ENCODE peak calls at places on chromosomes 7 and 10, in eight cellular contexts. One of them, this sample, is unnamed.

GRCh38 chr10:111648046-111648445 is 535.5 kb downstream of the GPAM start:
- DNase-seq in H54: no peak
- DNase-seq in activated T-helper 1 cell treated with anti-CD3 and anti-CD28 coated beads, Interleukin-12 subunit alpha, Interleukin-12 subunit beta, Interleukin-2, Interleukin-4 antibody, amounts not matched to agents 30 ng/mL and 10 ng/mL and 1 ng/mL, durations not matched to agents 14 hours and 24 hours and 36 hours: no peak
- DNase-seq in fibroblast of the aortic adventitia: peak
- DNase-seq in left cardiac atrium: no peak
- DNase-seq in coronary artery: no peak
- DNase-seq in stimulated activated CD4-positive, alpha-beta T cell treated with anti-CD3 and anti-CD28 coated beads, Interleukin-12 subunit alpha, Interleukin-12 subunit beta, amount 100 ng/mL, for 48 hours: no peak
- DNase-seq in sciatic nerve: no peak
- DNase-seq in this sample: no peak

GRCh38 chr10:30784521-30784895 is 155.0 kb upstream of the LYZL2 start:
- DNase-seq in activated T-helper 1 cell treated with anti-CD3 and anti-CD28 coated beads, Interleukin-12 subunit alpha, Interleukin-12 subunit beta, Interleukin-2, Interleukin-4 antibody, amounts not matched to agents 30 ng/mL and 10 ng/mL and 1 ng/mL, durations not matched to agents 14 hours and 24 hours and 36 hours: no peak
- DNase-seq in sciatic nerve: no peak
- DNase-seq in stimulated activated CD4-positive, alpha-beta T cell treated with anti-CD3 and anti-CD28 coated beads, Interleukin-12 subunit alpha, Interleukin-12 subunit beta, amount 100 ng/mL, for 48 hours: no peak
- DNase-seq in left cardiac atrium: no peak
- DNase-seq in coronary artery: no peak
- DNase-seq in fibroblast of the aortic adventitia: peak
- DNase-seq in H54: no peak
- DNase-seq in this sample: no peak

GRCh38 chr7:54069843-54070242 is 472.3 kb upstream of the VSTM2A start:
- DNase-seq in activated T-helper 1 cell treated with anti-CD3 and anti-CD28 coated beads, Interleukin-12 subunit alpha, Interleukin-12 subunit beta, Interleukin-2, Interleukin-4 antibody, amounts not matched to agents 30 ng/mL and 10 ng/mL and 1 ng/mL, durations not matched to agents 14 hours and 24 hours and 36 hours: no peak
- DNase-seq in sciatic nerve: no peak
- DNase-seq in fibroblast of the aortic adventitia: no peak
- DNase-seq in coronary artery: no peak
- DNase-seq in H54: no peak
- DNase-seq in left cardiac atrium: no peak
- DNase-seq in stimulated activated CD4-positive, alpha-beta T cell treated with anti-CD3 and anti-CD28 coated beads, Interleukin-12 subunit alpha, Interleukin-12 subunit beta, amount 100 ng/mL, for 48 hours: no peak
- DNase-seq in this sample: no peak

GRCh38 chr10:88908194-88908593 is 28.1 kb downstream of the STAMBPL1 start:
- DNase-seq in left cardiac atrium: no peak
- DNase-seq in coronary artery: no peak
- DNase-seq in stimulated activated CD4-positive, alpha-beta T cell treated with anti-CD3 and anti-CD28 coated beads, Interleukin-12 subunit alpha, Interleukin-12 subunit beta, amount 100 ng/mL, for 48 hours: no peak
- DNase-seq in fibroblast of the aortic adventitia: no peak
- DNase-seq in sciatic nerve: no peak
- DNase-seq in H54: no peak
- DNase-seq in activated T-helper 1 cell treated with anti-CD3 and anti-CD28 coated beads, Interleukin-12 subunit alpha, Interleukin-12 subunit beta, Interleukin-2, Interleukin-4 antibody, amounts not matched to agents 30 ng/mL and 10 ng/mL and 1 ng/mL, durations not matched to agents 14 hours and 24 hours and 36 hours: no peak
- DNase-seq in this sample: no peak

GRCh38 chr7:5424689-5425506 is 1.3 kb upstream of the TNRC18 start:
- DNase-seq in sciatic nerve: peak
- DNase-seq in left cardiac atrium: peak
- DNase-seq in stimulated activated CD4-positive, alpha-beta T cell treated with anti-CD3 and anti-CD28 coated beads, Interleukin-12 subunit alpha, Interleukin-12 subunit beta, amount 100 ng/mL, for 48 hours: no peak
- DNase-seq in activated T-helper 1 cell treated with anti-CD3 and anti-CD28 coated beads, Interleukin-12 subunit alpha, Interleukin-12 subunit beta, Interleukin-2, Interleukin-4 antibody, amounts not matched to agents 30 ng/mL and 10 ng/mL and 1 ng/mL, durations not matched to agents 14 hours and 24 hours and 36 hours: no peak
- DNase-seq in H54: no peak
- DNase-seq in fibroblast of the aortic adventitia: peak
- DNase-seq in coronary artery: no peak
- DNase-seq in this sample: peak

GRCh38 chr7:16998481-16999051 is 116.8 kb upstream of the AGR3 start:
- DNase-seq in H54: no peak
- DNase-seq in coronary artery: no peak
- DNase-seq in activated T-helper 1 cell treated with anti-CD3 and anti-CD28 coated beads, Interleukin-12 subunit alpha, Interleukin-12 subunit beta, Interleukin-2, Interleukin-4 antibody, amounts not matched to agents 30 ng/mL and 10 ng/mL and 1 ng/mL, durations not matched to agents 14 hours and 24 hours and 36 hours: no peak
- DNase-seq in fibroblast of the aortic adventitia: no peak
- DNase-seq in left cardiac atrium: no peak
- DNase-seq in sciatic nerve: no peak
- DNase-seq in stimulated activated CD4-positive, alpha-beta T cell treated with anti-CD3 and anti-CD28 coated beads, Interleukin-12 subunit alpha, Interleukin-12 subunit beta, amount 100 ng/mL, for 48 hours: no peak
- DNase-seq in this sample: no peak

GRCh38 chr10:7810443-7810842 is 7.9 kb upstream of the TAF3 start:
- DNase-seq in stimulated activated CD4-positive, alpha-beta T cell treated with anti-CD3 and anti-CD28 coated beads, Interleukin-12 subunit alpha, Interleukin-12 subunit beta, amount 100 ng/mL, for 48 hours: no peak
- DNase-seq in H54: no peak
- DNase-seq in fibroblast of the aortic adventitia: no peak
- DNase-seq in coronary artery: no peak
- DNase-seq in sciatic nerve: no peak
- DNase-seq in activated T-helper 1 cell treated with anti-CD3 and anti-CD28 coated beads, Interleukin-12 subunit alpha, Interleukin-12 subunit beta, Interleukin-2, Interleukin-4 antibody, amounts not matched to agents 30 ng/mL and 10 ng/mL and 1 ng/mL, durations not matched to agents 14 hours and 24 hours and 36 hours: no peak
- DNase-seq in left cardiac atrium: no peak
- DNase-seq in this sample: no peak

GRCh38 chr10:105837951-105838350 is 1196.9 kb downstream of the SORCS3 start:
- DNase-seq in coronary artery: no peak
- DNase-seq in H54: peak
- DNase-seq in fibroblast of the aortic adventitia: peak
- DNase-seq in sciatic nerve: no peak
- DNase-seq in activated T-helper 1 cell treated with anti-CD3 and anti-CD28 coated beads, Interleukin-12 subunit alpha, Interleukin-12 subunit beta, Interleukin-2, Interleukin-4 antibody, amounts not matched to agents 30 ng/mL and 10 ng/mL and 1 ng/mL, durations not matched to agents 14 hours and 24 hours and 36 hours: no peak
- DNase-seq in left cardiac atrium: no peak
- DNase-seq in stimulated activated CD4-positive, alpha-beta T cell treated with anti-CD3 and anti-CD28 coated beads, Interleukin-12 subunit alpha, Interleukin-12 subunit beta, amount 100 ng/mL, for 48 hours: no peak
- DNase-seq in this sample: no peak

GRCh38 chr10:71397340-71398212 is 856 bp downstream of the CDH23 start:
- DNase-seq in H54: no peak
- DNase-seq in coronary artery: peak
- DNase-seq in fibroblast of the aortic adventitia: no peak
- DNase-seq in stimulated activated CD4-positive, alpha-beta T cell treated with anti-CD3 and anti-CD28 coated beads, Interleukin-12 subunit alpha, Interleukin-12 subunit beta, amount 100 ng/mL, for 48 hours: no peak
- DNase-seq in left cardiac atrium: no peak
- DNase-seq in activated T-helper 1 cell treated with anti-CD3 and anti-CD28 coated beads, Interleukin-12 subunit alpha, Interleukin-12 subunit beta, Interleukin-2, Interleukin-4 antibody, amounts not matched to agents 30 ng/mL and 10 ng/mL and 1 ng/mL, durations not matched to agents 14 hours and 24 hours and 36 hours: no peak
- DNase-seq in sciatic nerve: peak
- DNase-seq in this sample: no peak

GRCh38 chr10:108899686-108900085 is 1023.6 kb downstream of the XPNPEP1 start:
- DNase-seq in coronary artery: no peak
- DNase-seq in fibroblast of the aortic adventitia: no peak
- DNase-seq in H54: no peak
- DNase-seq in sciatic nerve: no peak
- DNase-seq in left cardiac atrium: no peak
- DNase-seq in stimulated activated CD4-positive, alpha-beta T cell treated with anti-CD3 and anti-CD28 coated beads, Interleukin-12 subunit alpha, Interleukin-12 subunit beta, amount 100 ng/mL, for 48 hours: no peak
- DNase-seq in activated T-helper 1 cell treated with anti-CD3 and anti-CD28 coated beads, Interleukin-12 subunit alpha, Interleukin-12 subunit beta, Interleukin-2, Interleukin-4 antibody, amounts not matched to agents 30 ng/mL and 10 ng/mL and 1 ng/mL, durations not matched to agents 14 hours and 24 hours and 36 hours: no peak
- DNase-seq in this sample: no peak

GRCh38 chr7:71548746-71549145 is 416.8 kb downstream of the GALNT17 start:
- DNase-seq in H54: no peak
- DNase-seq in sciatic nerve: no peak
- DNase-seq in coronary artery: no peak
- DNase-seq in stimulated activated CD4-positive, alpha-beta T cell treated with anti-CD3 and anti-CD28 coated beads, Interleukin-12 subunit alpha, Interleukin-12 subunit beta, amount 100 ng/mL, for 48 hours: no peak
- DNase-seq in fibroblast of the aortic adventitia: no peak
- DNase-seq in activated T-helper 1 cell treated with anti-CD3 and anti-CD28 coated beads, Interleukin-12 subunit alpha, Interleukin-12 subunit beta, Interleukin-2, Interleukin-4 antibody, amounts not matched to agents 30 ng/mL and 10 ng/mL and 1 ng/mL, durations not matched to agents 14 hours and 24 hours and 36 hours: no peak
- DNase-seq in left cardiac atrium: no peak
- DNase-seq in this sample: no peak

GRCh38 chr10:60549686-60550085 is 160.0 kb upstream of the ANK3 start:
- DNase-seq in fibroblast of the aortic adventitia: peak
- DNase-seq in activated T-helper 1 cell treated with anti-CD3 and anti-CD28 coated beads, Interleukin-12 subunit alpha, Interleukin-12 subunit beta, Interleukin-2, Interleukin-4 antibody, amounts not matched to agents 30 ng/mL and 10 ng/mL and 1 ng/mL, durations not matched to agents 14 hours and 24 hours and 36 hours: no peak
- DNase-seq in H54: no peak
- DNase-seq in coronary artery: no peak
- DNase-seq in sciatic nerve: no peak
- DNase-seq in stimulated activated CD4-positive, alpha-beta T cell treated with anti-CD3 and anti-CD28 coated beads, Interleukin-12 subunit alpha, Interleukin-12 subunit beta, amount 100 ng/mL, for 48 hours: no peak
- DNase-seq in left cardiac atrium: no peak
- DNase-seq in this sample: peak

GRCh38 chr7:8765374-8765773 is 332.0 kb downstream of the NXPH1 start:
- DNase-seq in coronary artery: no peak
- DNase-seq in activated T-helper 1 cell treated with anti-CD3 and anti-CD28 coated beads, Interleukin-12 subunit alpha, Interleukin-12 subunit beta, Interleukin-2, Interleukin-4 antibody, amounts not matched to agents 30 ng/mL and 10 ng/mL and 1 ng/mL, durations not matched to agents 14 hours and 24 hours and 36 hours: no peak
- DNase-seq in stimulated activated CD4-positive, alpha-beta T cell treated with anti-CD3 and anti-CD28 coated beads, Interleukin-12 subunit alpha, Interleukin-12 subunit beta, amount 100 ng/mL, for 48 hours: no peak
- DNase-seq in sciatic nerve: no peak
- DNase-seq in left cardiac atrium: no peak
- DNase-seq in H54: no peak
- DNase-seq in fibroblast of the aortic adventitia: no peak
- DNase-seq in this sample: no peak

GRCh38 chr7:86926732-86927131 is 132.7 kb downstream of the ELAPOR2 start:
- DNase-seq in sciatic nerve: no peak
- DNase-seq in fibroblast of the aortic adventitia: peak
- DNase-seq in activated T-helper 1 cell treated with anti-CD3 and anti-CD28 coated beads, Interleukin-12 subunit alpha, Interleukin-12 subunit beta, Interleukin-2, Interleukin-4 antibody, amounts not matched to agents 30 ng/mL and 10 ng/mL and 1 ng/mL, durations not matched to agents 14 hours and 24 hours and 36 hours: no peak
- DNase-seq in stimulated activated CD4-positive, alpha-beta T cell treated with anti-CD3 and anti-CD28 coated beads, Interleukin-12 subunit alpha, Interleukin-12 subunit beta, amount 100 ng/mL, for 48 hours: no peak
- DNase-seq in left cardiac atrium: no peak
- DNase-seq in coronary artery: no peak
- DNase-seq in H54: no peak
- DNase-seq in this sample: peak

GRCh38 chr10:16192337-16192736 is 244.5 kb upstream of the PTER start:
- DNase-seq in coronary artery: no peak
- DNase-seq in fibroblast of the aortic adventitia: no peak
- DNase-seq in H54: no peak
- DNase-seq in activated T-helper 1 cell treated with anti-CD3 and anti-CD28 coated beads, Interleukin-12 subunit alpha, Interleukin-12 subunit beta, Interleukin-2, Interleukin-4 antibody, amounts not matched to agents 30 ng/mL and 10 ng/mL and 1 ng/mL, durations not matched to agents 14 hours and 24 hours and 36 hours: no peak
- DNase-seq in left cardiac atrium: no peak
- DNase-seq in sciatic nerve: no peak
- DNase-seq in stimulated activated CD4-positive, alpha-beta T cell treated with anti-CD3 and anti-CD28 coated beads, Interleukin-12 subunit alpha, Interleukin-12 subunit beta, amount 100 ng/mL, for 48 hours: no peak
- DNase-seq in this sample: no peak

GRCh38 chr7:48091506-48092433 is 2.7 kb downstream of the UPP1 start:
- DNase-seq in fibroblast of the aortic adventitia: no peak
- DNase-seq in coronary artery: no peak
- DNase-seq in activated T-helper 1 cell treated with anti-CD3 and anti-CD28 coated beads, Interleukin-12 subunit alpha, Interleukin-12 subunit beta, Interleukin-2, Interleukin-4 antibody, amounts not matched to agents 30 ng/mL and 10 ng/mL and 1 ng/mL, durations not matched to agents 14 hours and 24 hours and 36 hours: no peak
- DNase-seq in sciatic nerve: no peak
- DNase-seq in stimulated activated CD4-positive, alpha-beta T cell treated with anti-CD3 and anti-CD28 coated beads, Interleukin-12 subunit alpha, Interleukin-12 subunit beta, amount 100 ng/mL, for 48 hours: no peak
- DNase-seq in left cardiac atrium: no peak
- DNase-seq in H54: no peak
- DNase-seq in this sample: no peak

GRCh38 chr7:150330211-150330885 is 7.0 kb upstream of the ACTR3C start:
- DNase-seq in fibroblast of the aortic adventitia: no peak
- DNase-seq in stimulated activated CD4-positive, alpha-beta T cell treated with anti-CD3 and anti-CD28 coated beads, Interleukin-12 subunit alpha, Interleukin-12 subunit beta, amount 100 ng/mL, for 48 hours: no peak
- DNase-seq in sciatic nerve: peak
- DNase-seq in left cardiac atrium: no peak
- DNase-seq in activated T-helper 1 cell treated with anti-CD3 and anti-CD28 coated beads, Interleukin-12 subunit alpha, Interleukin-12 subunit beta, Interleukin-2, Interleukin-4 antibody, amounts not matched to agents 30 ng/mL and 10 ng/mL and 1 ng/mL, durations not matched to agents 14 hours and 24 hours and 36 hours: no peak
- DNase-seq in H54: no peak
- DNase-seq in coronary artery: no peak
- DNase-seq in this sample: no peak

GRCh38 chr7:142964502-142965246 is 2.5 kb upstream of the KEL start:
- DNase-seq in left cardiac atrium: no peak
- DNase-seq in H54: no peak
- DNase-seq in coronary artery: no peak
- DNase-seq in stimulated activated CD4-positive, alpha-beta T cell treated with anti-CD3 and anti-CD28 coated beads, Interleukin-12 subunit alpha, Interleukin-12 subunit beta, amount 100 ng/mL, for 48 hours: no peak
- DNase-seq in fibroblast of the aortic adventitia: peak
- DNase-seq in activated T-helper 1 cell treated with anti-CD3 and anti-CD28 coated beads, Interleukin-12 subunit alpha, Interleukin-12 subunit beta, Interleukin-2, Interleukin-4 antibody, amounts not matched to agents 30 ng/mL and 10 ng/mL and 1 ng/mL, durations not matched to agents 14 hours and 24 hours and 36 hours: no peak
- DNase-seq in sciatic nerve: no peak
- DNase-seq in this sample: no peak

GRCh38 chr10:132417957-132418441 is 21.0 kb downstream of the PWWP2B start:
- DNase-seq in activated T-helper 1 cell treated with anti-CD3 and anti-CD28 coated beads, Interleukin-12 subunit alpha, Interleukin-12 subunit beta, Interleukin-2, Interleukin-4 antibody, amounts not matched to agents 30 ng/mL and 10 ng/mL and 1 ng/mL, durations not matched to agents 14 hours and 24 hours and 36 hours: no peak
- DNase-seq in coronary artery: no peak
- DNase-seq in fibroblast of the aortic adventitia: no peak
- DNase-seq in H54: no peak
- DNase-seq in stimulated activated CD4-positive, alpha-beta T cell treated with anti-CD3 and anti-CD28 coated beads, Interleukin-12 subunit alpha, Interleukin-12 subunit beta, amount 100 ng/mL, for 48 hours: no peak
- DNase-seq in left cardiac atrium: no peak
- DNase-seq in sciatic nerve: no peak
- DNase-seq in this sample: no peak

GRCh38 chr7:47458486-47458885 is 123.4 kb downstream of the TNS3 start:
- DNase-seq in activated T-helper 1 cell treated with anti-CD3 and anti-CD28 coated beads, Interleukin-12 subunit alpha, Interleukin-12 subunit beta, Interleukin-2, Interleukin-4 antibody, amounts not matched to agents 30 ng/mL and 10 ng/mL and 1 ng/mL, durations not matched to agents 14 hours and 24 hours and 36 hours: no peak
- DNase-seq in coronary artery: no peak
- DNase-seq in fibroblast of the aortic adventitia: no peak
- DNase-seq in stimulated activated CD4-positive, alpha-beta T cell treated with anti-CD3 and anti-CD28 coated beads, Interleukin-12 subunit alpha, Interleukin-12 subunit beta, amount 100 ng/mL, for 48 hours: no peak
- DNase-seq in left cardiac atrium: no peak
- DNase-seq in sciatic nerve: no peak
- DNase-seq in H54: no peak
- DNase-seq in this sample: no peak

GRCh38 chr10:102407641-102407943 is 11.0 kb downstream of the PSD start:
- DNase-seq in stimulated activated CD4-positive, alpha-beta T cell treated with anti-CD3 and anti-CD28 coated beads, Interleukin-12 subunit alpha, Interleukin-12 subunit beta, amount 100 ng/mL, for 48 hours: no peak
- DNase-seq in sciatic nerve: no peak
- DNase-seq in H54: no peak
- DNase-seq in coronary artery: no peak
- DNase-seq in left cardiac atrium: no peak
- DNase-seq in activated T-helper 1 cell treated with anti-CD3 and anti-CD28 coated beads, Interleukin-12 subunit alpha, Interleukin-12 subunit beta, Interleukin-2, Interleukin-4 antibody, amounts not matched to agents 30 ng/mL and 10 ng/mL and 1 ng/mL, durations not matched to agents 14 hours and 24 hours and 36 hours: no peak
- DNase-seq in fibroblast of the aortic adventitia: no peak
- DNase-seq in this sample: no peak

GRCh38 chr10:95326396-95326795 is 35.6 kb upstream of the PDLIM1 start:
- DNase-seq in coronary artery: no peak
- DNase-seq in stimulated activated CD4-positive, alpha-beta T cell treated with anti-CD3 and anti-CD28 coated beads, Interleukin-12 subunit alpha, Interleukin-12 subunit beta, amount 100 ng/mL, for 48 hours: no peak
- DNase-seq in fibroblast of the aortic adventitia: no peak
- DNase-seq in activated T-helper 1 cell treated with anti-CD3 and anti-CD28 coated beads, Interleukin-12 subunit alpha, Interleukin-12 subunit beta, Interleukin-2, Interleukin-4 antibody, amounts not matched to agents 30 ng/mL and 10 ng/mL and 1 ng/mL, durations not matched to agents 14 hours and 24 hours and 36 hours: no peak
- DNase-seq in H54: no peak
- DNase-seq in left cardiac atrium: no peak
- DNase-seq in sciatic nerve: no peak
- DNase-seq in this sample: no peak

GRCh38 chr7:46396501-46396900 is 475.4 kb upstream of the IGFBP3 start:
- DNase-seq in stimulated activated CD4-positive, alpha-beta T cell treated with anti-CD3 and anti-CD28 coated beads, Interleukin-12 subunit alpha, Interleukin-12 subunit beta, amount 100 ng/mL, for 48 hours: no peak
- DNase-seq in left cardiac atrium: no peak
- DNase-seq in fibroblast of the aortic adventitia: no peak
- DNase-seq in H54: no peak
- DNase-seq in coronary artery: no peak
- DNase-seq in sciatic nerve: no peak
- DNase-seq in activated T-helper 1 cell treated with anti-CD3 and anti-CD28 coated beads, Interleukin-12 subunit alpha, Interleukin-12 subunit beta, Interleukin-2, Interleukin-4 antibody, amounts not matched to agents 30 ng/mL and 10 ng/mL and 1 ng/mL, durations not matched to agents 14 hours and 24 hours and 36 hours: no peak
- DNase-seq in this sample: no peak

GRCh38 chr10:87927091-87927490 is 63.7 kb downstream of the PTEN start:
- DNase-seq in activated T-helper 1 cell treated with anti-CD3 and anti-CD28 coated beads, Interleukin-12 subunit alpha, Interleukin-12 subunit beta, Interleukin-2, Interleukin-4 antibody, amounts not matched to agents 30 ng/mL and 10 ng/mL and 1 ng/mL, durations not matched to agents 14 hours and 24 hours and 36 hours: no peak
- DNase-seq in stimulated activated CD4-positive, alpha-beta T cell treated with anti-CD3 and anti-CD28 coated beads, Interleukin-12 subunit alpha, Interleukin-12 subunit beta, amount 100 ng/mL, for 48 hours: no peak
- DNase-seq in left cardiac atrium: no peak
- DNase-seq in coronary artery: no peak
- DNase-seq in fibroblast of the aortic adventitia: peak
- DNase-seq in sciatic nerve: no peak
- DNase-seq in H54: no peak
- DNase-seq in this sample: no peak

GRCh38 chr7:50502947-50503346 is 52.8 kb upstream of the FIGNL1 start:
- DNase-seq in fibroblast of the aortic adventitia: no peak
- DNase-seq in activated T-helper 1 cell treated with anti-CD3 and anti-CD28 coated beads, Interleukin-12 subunit alpha, Interleukin-12 subunit beta, Interleukin-2, Interleukin-4 antibody, amounts not matched to agents 30 ng/mL and 10 ng/mL and 1 ng/mL, durations not matched to agents 14 hours and 24 hours and 36 hours: no peak
- DNase-seq in left cardiac atrium: no peak
- DNase-seq in sciatic nerve: no peak
- DNase-seq in stimulated activated CD4-positive, alpha-beta T cell treated with anti-CD3 and anti-CD28 coated beads, Interleukin-12 subunit alpha, Interleukin-12 subunit beta, amount 100 ng/mL, for 48 hours: no peak
- DNase-seq in coronary artery: no peak
- DNase-seq in H54: no peak
- DNase-seq in this sample: no peak

GRCh38 chr7:36683695-36684357 is 40.5 kb downstream of the AOAH start:
- DNase-seq in activated T-helper 1 cell treated with anti-CD3 and anti-CD28 coated beads, Interleukin-12 subunit alpha, Interleukin-12 subunit beta, Interleukin-2, Interleukin-4 antibody, amounts not matched to agents 30 ng/mL and 10 ng/mL and 1 ng/mL, durations not matched to agents 14 hours and 24 hours and 36 hours: no peak
- DNase-seq in stimulated activated CD4-positive, alpha-beta T cell treated with anti-CD3 and anti-CD28 coated beads, Interleukin-12 subunit alpha, Interleukin-12 subunit beta, amount 100 ng/mL, for 48 hours: no peak
- DNase-seq in H54: no peak
- DNase-seq in sciatic nerve: no peak
- DNase-seq in left cardiac atrium: no peak
- DNase-seq in coronary artery: no peak
- DNase-seq in fibroblast of the aortic adventitia: peak
- DNase-seq in this sample: no peak

GRCh38 chr7:5222861-5223411 is 32.9 kb downstream of the WIPI2 start:
- DNase-seq in left cardiac atrium: peak
- DNase-seq in fibroblast of the aortic adventitia: no peak
- DNase-seq in activated T-helper 1 cell treated with anti-CD3 and anti-CD28 coated beads, Interleukin-12 subunit alpha, Interleukin-12 subunit beta, Interleukin-2, Interleukin-4 antibody, amounts not matched to agents 30 ng/mL and 10 ng/mL and 1 ng/mL, durations not matched to agents 14 hours and 24 hours and 36 hours: no peak
- DNase-seq in stimulated activated CD4-positive, alpha-beta T cell treated with anti-CD3 and anti-CD28 coated beads, Interleukin-12 subunit alpha, Interleukin-12 subunit beta, amount 100 ng/mL, for 48 hours: no peak
- DNase-seq in coronary artery: no peak
- DNase-seq in sciatic nerve: no peak
- DNase-seq in H54: no peak
- DNase-seq in this sample: peak

GRCh38 chr10:110008518-110009339 is 945 bp downstream of the ADD3 start:
- DNase-seq in fibroblast of the aortic adventitia: no peak
- DNase-seq in H54: peak
- DNase-seq in activated T-helper 1 cell treated with anti-CD3 and anti-CD28 coated beads, Interleukin-12 subunit alpha, Interleukin-12 subunit beta, Interleukin-2, Interleukin-4 antibody, amounts not matched to agents 30 ng/mL and 10 ng/mL and 1 ng/mL, durations not matched to agents 14 hours and 24 hours and 36 hours: peak
- DNase-seq in left cardiac atrium: peak
- DNase-seq in sciatic nerve: no peak
- DNase-seq in coronary artery: peak
- DNase-seq in stimulated activated CD4-positive, alpha-beta T cell treated with anti-CD3 and anti-CD28 coated beads, Interleukin-12 subunit alpha, Interleukin-12 subunit beta, amount 100 ng/mL, for 48 hours: no peak
- DNase-seq in this sample: peak

GRCh38 chr7:29797112-29797944 is 9.0 kb upstream of the WIPF3 start:
- DNase-seq in left cardiac atrium: no peak
- DNase-seq in H54: no peak
- DNase-seq in fibroblast of the aortic adventitia: no peak
- DNase-seq in coronary artery: no peak
- DNase-seq in stimulated activated CD4-positive, alpha-beta T cell treated with anti-CD3 and anti-CD28 coated beads, Interleukin-12 subunit alpha, Interleukin-12 subunit beta, amount 100 ng/mL, for 48 hours: no peak
- DNase-seq in sciatic nerve: no peak
- DNase-seq in activated T-helper 1 cell treated with anti-CD3 and anti-CD28 coated beads, Interleukin-12 subunit alpha, Interleukin-12 subunit beta, Interleukin-2, Interleukin-4 antibody, amounts not matched to agents 30 ng/mL and 10 ng/mL and 1 ng/mL, durations not matched to agents 14 hours and 24 hours and 36 hours: no peak
- DNase-seq in this sample: no peak

GRCh38 chr7:24609059-24609458 is 35.8 kb downstream of the PALS2 start:
- DNase-seq in activated T-helper 1 cell treated with anti-CD3 and anti-CD28 coated beads, Interleukin-12 subunit alpha, Interleukin-12 subunit beta, Interleukin-2, Interleukin-4 antibody, amounts not matched to agents 30 ng/mL and 10 ng/mL and 1 ng/mL, durations not matched to agents 14 hours and 24 hours and 36 hours: no peak
- DNase-seq in coronary artery: no peak
- DNase-seq in sciatic nerve: no peak
- DNase-seq in fibroblast of the aortic adventitia: no peak
- DNase-seq in left cardiac atrium: no peak
- DNase-seq in H54: no peak
- DNase-seq in stimulated activated CD4-positive, alpha-beta T cell treated with anti-CD3 and anti-CD28 coated beads, Interleukin-12 subunit alpha, Interleukin-12 subunit beta, amount 100 ng/mL, for 48 hours: no peak
- DNase-seq in this sample: no peak

GRCh38 chr7:2968616-2969397 is 74.9 kb downstream of the CARD11 start:
- DNase-seq in fibroblast of the aortic adventitia: no peak
- DNase-seq in H54: no peak
- DNase-seq in coronary artery: peak
- DNase-seq in activated T-helper 1 cell treated with anti-CD3 and anti-CD28 coated beads, Interleukin-12 subunit alpha, Interleukin-12 subunit beta, Interleukin-2, Interleukin-4 antibody, amounts not matched to agents 30 ng/mL and 10 ng/mL and 1 ng/mL, durations not matched to agents 14 hours and 24 hours and 36 hours: no peak
- DNase-seq in left cardiac atrium: no peak
- DNase-seq in stimulated activated CD4-positive, alpha-beta T cell treated with anti-CD3 and anti-CD28 coated beads, Interleukin-12 subunit alpha, Interleukin-12 subunit beta, amount 100 ng/mL, for 48 hours: no peak
- DNase-seq in sciatic nerve: peak
- DNase-seq in this sample: peak

GRCh38 chr7:158707610-158708009 is 3.0 kb upstream of the NCAPG2 start:
- DNase-seq in sciatic nerve: no peak
- DNase-seq in H54: no peak
- DNase-seq in coronary artery: no peak
- DNase-seq in left cardiac atrium: no peak
- DNase-seq in activated T-helper 1 cell treated with anti-CD3 and anti-CD28 coated beads, Interleukin-12 subunit alpha, Interleukin-12 subunit beta, Interleukin-2, Interleukin-4 antibody, amounts not matched to agents 30 ng/mL and 10 ng/mL and 1 ng/mL, durations not matched to agents 14 hours and 24 hours and 36 hours: no peak
- DNase-seq in stimulated activated CD4-positive, alpha-beta T cell treated with anti-CD3 and anti-CD28 coated beads, Interleukin-12 subunit alpha, Interleukin-12 subunit beta, amount 100 ng/mL, for 48 hours: no peak
- DNase-seq in fibroblast of the aortic adventitia: peak
- DNase-seq in this sample: no peak

GRCh38 chr10:101570764-101571572 is 17.1 kb downstream of the POLL start:
- DNase-seq in left cardiac atrium: no peak
- DNase-seq in activated T-helper 1 cell treated with anti-CD3 and anti-CD28 coated beads, Interleukin-12 subunit alpha, Interleukin-12 subunit beta, Interleukin-2, Interleukin-4 antibody, amounts not matched to agents 30 ng/mL and 10 ng/mL and 1 ng/mL, durations not matched to agents 14 hours and 24 hours and 36 hours: no peak
- DNase-seq in sciatic nerve: no peak
- DNase-seq in coronary artery: no peak
- DNase-seq in stimulated activated CD4-positive, alpha-beta T cell treated with anti-CD3 and anti-CD28 coated beads, Interleukin-12 subunit alpha, Interleukin-12 subunit beta, amount 100 ng/mL, for 48 hours: no peak
- DNase-seq in fibroblast of the aortic adventitia: no peak
- DNase-seq in H54: peak
- DNase-seq in this sample: peak

GRCh38 chr10:42646692-42647640 is 8.6 kb upstream of the ZNF33B start:
- DNase-seq in left cardiac atrium: no peak
- DNase-seq in activated T-helper 1 cell treated with anti-CD3 and anti-CD28 coated beads, Interleukin-12 subunit alpha, Interleukin-12 subunit beta, Interleukin-2, Interleukin-4 antibody, amounts not matched to agents 30 ng/mL and 10 ng/mL and 1 ng/mL, durations not matched to agents 14 hours and 24 hours and 36 hours: no peak
- DNase-seq in coronary artery: no peak
- DNase-seq in sciatic nerve: no peak
- DNase-seq in stimulated activated CD4-positive, alpha-beta T cell treated with anti-CD3 and anti-CD28 coated beads, Interleukin-12 subunit alpha, Interleukin-12 subunit beta, amount 100 ng/mL, for 48 hours: no peak
- DNase-seq in fibroblast of the aortic adventitia: no peak
- DNase-seq in H54: no peak
- DNase-seq in this sample: no peak